ENCODE peak calls at places on chromosomes 6 and 20, in nine cellular contexts. One of them, this sample, is unnamed.

GRCh38 chr6:158703840-158704822 is 54.3 kb downstream of the SYTL3 start:
- DNase-seq in esophagus squamous epithelium: peak
- DNase-seq in KG1: peak
- DNase-seq in naive thymus-derived CD4-positive, alpha-beta T cell: peak
- DNase-seq in mammary epithelial cell: peak
- DNase-seq in NK-92 treated with Interleukin-12 subunit alpha and Interleukin-12 subunit beta, amount 100 ng/mL, for 24 hours: no peak
- DNase-seq in C1 segment of cervical spinal cord: peak
- DNase-seq in neural crest cell: peak
- DNase-seq in AG20443: peak
- DNase-seq in this sample: peak

GRCh38 chr6:53359843-53360834 is 11.4 kb upstream of the ELOVL5 start:
- DNase-seq in esophagus squamous epithelium: no peak
- DNase-seq in KG1: no peak
- DNase-seq in naive thymus-derived CD4-positive, alpha-beta T cell: peak
- DNase-seq in mammary epithelial cell: no peak
- DNase-seq in NK-92 treated with Interleukin-12 subunit alpha and Interleukin-12 subunit beta, amount 100 ng/mL, for 24 hours: no peak
- DNase-seq in C1 segment of cervical spinal cord: no peak
- DNase-seq in neural crest cell: no peak
- DNase-seq in AG20443: peak
- DNase-seq in this sample: no peak

GRCh38 chr6:142359271-142359960 is 57.6 kb downstream of the ADGRG6 start:
- DNase-seq in esophagus squamous epithelium: no peak
- DNase-seq in KG1: no peak
- DNase-seq in naive thymus-derived CD4-positive, alpha-beta T cell: no peak
- DNase-seq in mammary epithelial cell: no peak
- DNase-seq in NK-92 treated with Interleukin-12 subunit alpha and Interleukin-12 subunit beta, amount 100 ng/mL, for 24 hours: no peak
- DNase-seq in C1 segment of cervical spinal cord: no peak
- DNase-seq in neural crest cell: no peak
- DNase-seq in AG20443: no peak
- DNase-seq in this sample: no peak

GRCh38 chr6:2744206-2744771 is 6.4 kb downstream of the MYLK4 start:
- DNase-seq in esophagus squamous epithelium: no peak
- DNase-seq in KG1: no peak
- DNase-seq in naive thymus-derived CD4-positive, alpha-beta T cell: no peak
- DNase-seq in mammary epithelial cell: no peak
- DNase-seq in NK-92 treated with Interleukin-12 subunit alpha and Interleukin-12 subunit beta, amount 100 ng/mL, for 24 hours: no peak
- DNase-seq in C1 segment of cervical spinal cord: no peak
- DNase-seq in neural crest cell: no peak
- DNase-seq in AG20443: no peak
- DNase-seq in this sample: no peak

GRCh38 chr6:149701699-149702098 is 16.2 kb downstream of the LATS1 start:
- DNase-seq in esophagus squamous epithelium: no peak
- DNase-seq in KG1: no peak
- DNase-seq in naive thymus-derived CD4-positive, alpha-beta T cell: no peak
- DNase-seq in mammary epithelial cell: no peak
- DNase-seq in NK-92 treated with Interleukin-12 subunit alpha and Interleukin-12 subunit beta, amount 100 ng/mL, for 24 hours: no peak
- DNase-seq in C1 segment of cervical spinal cord: no peak
- DNase-seq in neural crest cell: no peak
- DNase-seq in AG20443: peak
- DNase-seq in this sample: peak

GRCh38 chr20:34042286-34042685 is 48.6 kb downstream of the RALY start:
- DNase-seq in esophagus squamous epithelium: no peak
- DNase-seq in KG1: no peak
- DNase-seq in naive thymus-derived CD4-positive, alpha-beta T cell: peak
- DNase-seq in mammary epithelial cell: no peak
- DNase-seq in NK-92 treated with Interleukin-12 subunit alpha and Interleukin-12 subunit beta, amount 100 ng/mL, for 24 hours: no peak
- DNase-seq in C1 segment of cervical spinal cord: no peak
- DNase-seq in neural crest cell: no peak
- DNase-seq in AG20443: no peak
- DNase-seq in this sample: no peak

GRCh38 chr6:45500924-45501816 is 123.4 kb upstream of the SUPT3H start:
- DNase-seq in esophagus squamous epithelium: no peak
- DNase-seq in KG1: no peak
- DNase-seq in naive thymus-derived CD4-positive, alpha-beta T cell: no peak
- DNase-seq in mammary epithelial cell: no peak
- DNase-seq in NK-92 treated with Interleukin-12 subunit alpha and Interleukin-12 subunit beta, amount 100 ng/mL, for 24 hours: no peak
- DNase-seq in C1 segment of cervical spinal cord: no peak
- DNase-seq in neural crest cell: no peak
- DNase-seq in AG20443: no peak
- DNase-seq in this sample: peak

GRCh38 chr6:32885698-32886286 is 31.8 kb downstream of the PSMB9 start:
- DNase-seq in esophagus squamous epithelium: no peak
- DNase-seq in KG1: peak
- DNase-seq in naive thymus-derived CD4-positive, alpha-beta T cell: peak
- DNase-seq in mammary epithelial cell: peak
- DNase-seq in NK-92 treated with Interleukin-12 subunit alpha and Interleukin-12 subunit beta, amount 100 ng/mL, for 24 hours: no peak
- DNase-seq in C1 segment of cervical spinal cord: no peak
- DNase-seq in neural crest cell: no peak
- DNase-seq in AG20443: peak
- DNase-seq in this sample: no peak

GRCh38 chr20:19969507-19970255 is 47.5 kb upstream of the NAA20 start:
- DNase-seq in esophagus squamous epithelium: no peak
- DNase-seq in KG1: no peak
- DNase-seq in naive thymus-derived CD4-positive, alpha-beta T cell: no peak
- DNase-seq in mammary epithelial cell: no peak
- DNase-seq in NK-92 treated with Interleukin-12 subunit alpha and Interleukin-12 subunit beta, amount 100 ng/mL, for 24 hours: no peak
- DNase-seq in C1 segment of cervical spinal cord: no peak
- DNase-seq in neural crest cell: no peak
- DNase-seq in AG20443: no peak
- DNase-seq in this sample: no peak

GRCh38 chr6:33975631-33976424 is 170.1 kb downstream of the GRM4 start:
- DNase-seq in esophagus squamous epithelium: no peak
- DNase-seq in KG1: no peak
- DNase-seq in naive thymus-derived CD4-positive, alpha-beta T cell: peak
- DNase-seq in mammary epithelial cell: no peak
- DNase-seq in NK-92 treated with Interleukin-12 subunit alpha and Interleukin-12 subunit beta, amount 100 ng/mL, for 24 hours: no peak
- DNase-seq in C1 segment of cervical spinal cord: no peak
- DNase-seq in neural crest cell: no peak
- DNase-seq in AG20443: peak
- DNase-seq in this sample: no peak

GRCh38 chr20:3312940-3313656 is 74.1 kb upstream of the SLC4A11 start:
- DNase-seq in esophagus squamous epithelium: no peak
- DNase-seq in KG1: no peak
- DNase-seq in naive thymus-derived CD4-positive, alpha-beta T cell: no peak
- DNase-seq in mammary epithelial cell: peak
- DNase-seq in NK-92 treated with Interleukin-12 subunit alpha and Interleukin-12 subunit beta, amount 100 ng/mL, for 24 hours: no peak
- DNase-seq in C1 segment of cervical spinal cord: no peak
- DNase-seq in neural crest cell: no peak
- DNase-seq in AG20443: peak
- DNase-seq in this sample: no peak

This sample was measured in iPS DF 6.9.